ENCODE peak calls at places on chromosomes 3 and 15, in four cellular contexts. C, E, A and J are unnamed samples.

GRCh38 chr3:152902141-152902669 is 67.3 kb downstream of the P2RY1 start:
- DNase-seq in C (peak), E (no peak), A (no peak), J (no peak)

GRCh38 chr15:65032823-65033537 is 3.5 kb upstream of the MTFMT start:
- DNase-seq in C (peak), E (no peak), A (peak), J (peak)

GRCh38 chr3:3038201-3038991 is 71.8 kb downstream of the IL5RA start:
- DNase-seq in C (no peak), E (no peak), A (no peak), J (no peak)

GRCh38 chr15:80849308-80849707 is 70.1 kb downstream of the CEMIP start:
- DNase-seq in C (peak), E (no peak), A (no peak), J (peak)

GRCh38 chr3:65338571-65338970 is 650.8 kb upstream of the ADAMTS9 start:
- DNase-seq in C (peak), E (no peak), A (no peak), J (no peak)

GRCh38 chr3:128442070-128442469 is 24.6 kb downstream of the DNAJB8 start:
- DNase-seq in C (no peak), E (no peak), A (no peak), J (no peak)

GRCh38 chr3:124092811-124093210 is 100.9 kb upstream of the ROPN1 start:
- DNase-seq in C (no peak), E (no peak), A (no peak), J (no peak)

GRCh38 chr3:53412953-53413352 is 65.6 kb upstream of the DCP1A start:
- DNase-seq in C (no peak), E (no peak), A (no peak), J (no peak)

GRCh38 chr3:138232705-138233364 is 45.7 kb downstream of the ARMC8 start:
- DNase-seq in C (no peak), E (no peak), A (no peak), J (no peak)

GRCh38 chr3:174430986-174431385 is 428.1 kb upstream of the NAALADL2 start:
- DNase-seq in C (no peak), E (no peak), A (no peak), J (no peak)

GRCh38 chr3:15440891-15441290 is 13.5 kb downstream of the EAF1 start:
- DNase-seq in C (no peak), E (no peak), A (no peak), J (no peak)